ENCODE peak calls at places on chromosomes 5 and 9, in ten cellular contexts. S, K, P, I, B, O, N, W, C and U are unnamed samples.

GRCh38 chr9:121698627-121699270 is 47.3 kb downstream of the DAB2IP start:
- DNase-seq in O (no peak), P (peak; percentile 14), N (no peak), S (peak; percentile 45), K (no peak), C (no peak), B (peak; percentile 4), W (no peak), I (peak; percentile 68), U (no peak)

GRCh38 chr5:82938901-82939300 is 138.3 kb downstream of the TMEM167A start:
- DNase-seq in K (no peak), B (no peak), W (no peak), S (no peak), I (no peak), P (no peak), C (no peak), O (no peak), N (no peak), U (no peak)

GRCh38 chr5:149658299-149658698 is 71.8 kb upstream of the PPARGC1B start:
- DNase-seq in N (no peak), W (no peak), K (no peak), P (no peak), O (no peak), B (no peak), I (no peak), S (no peak), C (no peak), U (no peak)

GRCh38 chr5:177593511-177593910 is 1.5 kb downstream of the TMED9 start:
- DNase-seq in P (no peak), I (no peak), W (no peak), S (no peak), B (no peak), O (no peak), K (no peak), N (no peak), C (no peak), U (no peak)

GRCh38 chr5:159444441-159445082 is 114.3 kb upstream of the IL12B start:
- DNase-seq in W (no peak), P (peak; percentile 52), K (peak; percentile 67), O (no peak), B (no peak), N (no peak), S (peak; percentile 58), C (peak; percentile 73), I (no peak), U (peak; percentile 71)

GRCh38 chr5:153938131-153938842 is 100.4 kb downstream of the FAM114A2 start:
- DNase-seq in C (no peak), K (no peak), B (no peak), S (no peak), P (no peak), I (no peak), O (no peak), N (no peak), W (no peak), U (no peak)

GRCh38 chr5:169569513-169569912 is 14.1 kb upstream of the SPDL1 start:
- DNase-seq in O (no peak), N (no peak), B (no peak), W (no peak), K (no peak), S (no peak), C (no peak), P (no peak), I (no peak), U (no peak)

GRCh38 chr9:90343360-90343759 is 299.3 kb downstream of the DIRAS2 start:
- DNase-seq in I (no peak), K (peak; percentile 14), N (no peak), O (no peak), C (peak; percentile 18), S (no peak), P (peak; percentile 3), B (no peak), W (no peak), U (peak; percentile 46)

GRCh38 chr5:57386958-57387357 is 95.7 kb downstream of the ACTBL2 start:
- DNase-seq in K (peak; percentile 60), O (no peak), S (peak; percentile 13), W (no peak), B (no peak), P (peak; percentile 58), C (peak; percentile 36), N (no peak), I (no peak), U (peak; percentile 56)

GRCh38 chr5:112196574-112196973 is 222.5 kb downstream of the EPB41L4A start:
- DNase-seq in P (no peak), C (no peak), S (no peak), W (no peak), I (no peak), B (no peak), O (no peak), K (no peak), N (no peak), U (no peak)

GRCh38 chr9:6758418-6759113 is 793 bp downstream of the KDM4C start:
- DNase-seq in W (peak; percentile 69), S (peak; percentile 36), N (peak; percentile 32), P (peak; percentile 57), C (peak; percentile 67), B (peak; percentile 19), I (peak; percentile 31), O (peak; percentile 36), K (peak; percentile 67), U (peak; percentile 69)

GRCh38 chr5:61313960-61314681 is 17.9 kb upstream of the ZSWIM6 start:
- DNase-seq in S (peak; percentile 74), I (no peak), O (no peak), P (peak; percentile 96), B (no peak), N (peak; percentile 27), K (peak; percentile 89), C (peak; percentile 95), W (no peak), U (peak; percentile 92)

GRCh38 chr9:81559741-81560140 is 129.6 kb downstream of the TLE1 start:
- DNase-seq in N (no peak), I (no peak), C (peak; percentile 88), S (peak; percentile 57), P (peak; percentile 76), W (no peak), O (no peak), B (no peak), K (peak; percentile 95), U (peak; percentile 86)

GRCh38 chr9:101626295-101626694 is 31.5 kb upstream of the PPP3R2 start:
- DNase-seq in W (peak; percentile 7), K (peak; percentile 6), S (no peak), N (peak; percentile 15), P (no peak), O (no peak), C (no peak), I (no peak), B (no peak), U (no peak)

GRCh38 chr9:126290871-126291270 is 35.8 kb upstream of the MVB12B start:
- DNase-seq in W (no peak), O (no peak), I (no peak), B (no peak), N (no peak), C (no peak), S (no peak), P (no peak), K (no peak), U (no peak)

GRCh38 chr5:52725065-52725746 is 62.5 kb upstream of the ITGA1 start:
- DNase-seq in P (peak; percentile 77), N (no peak), W (peak; percentile 53), S (no peak), B (no peak), O (peak; percentile 31), K (peak; percentile 77), I (no peak), C (peak; percentile 99), U (peak; percentile 95)

GRCh38 chr9:100670719-100671118 is 92.8 kb downstream of the CAVIN4 start:
- DNase-seq in I (no peak), P (no peak), B (no peak), O (no peak), N (no peak), S (no peak), K (no peak), C (no peak), W (no peak), U (no peak)

GRCh38 chr5:95181650-95182049 is 103.2 kb downstream of the MCTP1 start:
- DNase-seq in K (no peak), P (no peak), C (no peak), W (no peak), I (no peak), N (no peak), B (no peak), O (no peak), S (no peak), U (no peak)

GRCh38 chr5:57276353-57276752 is 102.5 kb downstream of the GPBP1 start:
- DNase-seq in N (no peak), C (no peak), P (no peak), B (no peak), S (no peak), K (no peak), O (no peak), I (no peak), W (no peak), U (no peak)